ENCODE peak calls at places on chromosomes 12 and 14, in six cellular contexts. One of them, this sample, is unnamed.

GRCh38 chr12:66168410-66168809 is 1.4 kb downstream of the TMBIM4 start:
- DNase-seq in endothelial cell of umbilical vein: no peak
- DNase-seq in left ventricle myocardium inferior: no peak
- DNase-seq in breast epithelium: no peak
- DNase-seq in A549: no peak
- DNase-seq in H1: no peak
- DNase-seq in this sample: no peak

GRCh38 chr12:89899651-89900050 is 191.0 kb upstream of the ATP2B1 start:
- DNase-seq in endothelial cell of umbilical vein: no peak
- DNase-seq in left ventricle myocardium inferior: no peak
- DNase-seq in breast epithelium: no peak
- DNase-seq in A549: no peak
- DNase-seq in H1: no peak
- DNase-seq in this sample: no peak

GRCh38 chr12:2013111-2013510 is 8.9 kb upstream of the DCP1B start:
- DNase-seq in endothelial cell of umbilical vein: no peak
- DNase-seq in left ventricle myocardium inferior: no peak
- DNase-seq in breast epithelium: no peak
- DNase-seq in A549: no peak
- DNase-seq in H1: no peak
- DNase-seq in this sample: no peak

GRCh38 chr14:66508846-66509621 is 1.1 kb downstream of the GPHN start:
- DNase-seq in endothelial cell of umbilical vein: peak; percentile 44
- DNase-seq in left ventricle myocardium inferior: peak; percentile 29
- DNase-seq in breast epithelium: peak; percentile 51
- DNase-seq in A549: peak; percentile 20
- DNase-seq in H1: no peak
- DNase-seq in this sample: peak; percentile 25

GRCh38 chr12:25058619-25059018 is 109.7 kb upstream of the BCAT1 start:
- DNase-seq in endothelial cell of umbilical vein: no peak
- DNase-seq in left ventricle myocardium inferior: no peak
- DNase-seq in breast epithelium: no peak
- DNase-seq in A549: no peak
- DNase-seq in H1: no peak
- DNase-seq in this sample: no peak

GRCh38 chr14:101222362-101223090 is 319.0 kb upstream of the RTL1 start:
- DNase-seq in endothelial cell of umbilical vein: no peak
- DNase-seq in left ventricle myocardium inferior: no peak
- DNase-seq in breast epithelium: no peak
- DNase-seq in A549: no peak
- DNase-seq in H1: no peak
- DNase-seq in this sample: no peak

GRCh38 chr12:50764861-50765324 is 992 bp downstream of the ATF1 start:
- DNase-seq in endothelial cell of umbilical vein: peak; percentile 51
- DNase-seq in left ventricle myocardium inferior: no peak
- DNase-seq in breast epithelium: no peak
- DNase-seq in A549: peak; percentile 58
- DNase-seq in H1: no peak
- DNase-seq in this sample: no peak

GRCh38 chr12:89883630-89884364 is 175.2 kb upstream of the ATP2B1 start:
- DNase-seq in endothelial cell of umbilical vein: peak; percentile 65
- DNase-seq in left ventricle myocardium inferior: no peak
- DNase-seq in breast epithelium: no peak
- DNase-seq in A549: no peak
- DNase-seq in H1: peak; percentile 13
- DNase-seq in this sample: no peak

GRCh38 chr14:82003418-82003817 is 469.8 kb upstream of the SEL1L start:
- DNase-seq in endothelial cell of umbilical vein: no peak
- DNase-seq in left ventricle myocardium inferior: no peak
- DNase-seq in breast epithelium: no peak
- DNase-seq in A549: no peak
- DNase-seq in H1: no peak
- DNase-seq in this sample: no peak

GRCh38 chr12:113154351-113154973 is 4.9 kb downstream of the CFAP73 start:
- DNase-seq in endothelial cell of umbilical vein: peak; percentile 22
- DNase-seq in left ventricle myocardium inferior: no peak
- DNase-seq in breast epithelium: no peak
- DNase-seq in A549: no peak
- DNase-seq in H1: peak; percentile 44
- DNase-seq in this sample: no peak

GRCh38 chr12:2287151-2287550 is 234.4 kb downstream of the CACNA1C start:
- DNase-seq in endothelial cell of umbilical vein: no peak
- DNase-seq in left ventricle myocardium inferior: no peak
- DNase-seq in breast epithelium: no peak
- DNase-seq in A549: no peak
- DNase-seq in H1: no peak
- DNase-seq in this sample: no peak

GRCh38 chr14:49173765-49174373 is 412.3 kb downstream of the RPS29 start:
- DNase-seq in endothelial cell of umbilical vein: peak; percentile 55
- DNase-seq in left ventricle myocardium inferior: no peak
- DNase-seq in breast epithelium: no peak
- DNase-seq in A549: peak; percentile 33
- DNase-seq in H1: peak; percentile 53
- DNase-seq in this sample: peak; percentile 77

GRCh38 chr14:56759633-56760032 is 50.6 kb downstream of the OTX2 start:
- DNase-seq in endothelial cell of umbilical vein: no peak
- DNase-seq in left ventricle myocardium inferior: no peak
- DNase-seq in breast epithelium: no peak
- DNase-seq in A549: no peak
- DNase-seq in H1: no peak
- DNase-seq in this sample: no peak

GRCh38 chr14:101255765-101256125 is 305.6 kb upstream of the DIO3 start:
- DNase-seq in endothelial cell of umbilical vein: no peak
- DNase-seq in left ventricle myocardium inferior: no peak
- DNase-seq in breast epithelium: no peak
- DNase-seq in A549: no peak
- DNase-seq in H1: no peak
- DNase-seq in this sample: no peak

GRCh38 chr14:54348001-54348611 is 48.7 kb upstream of the CDKN3 start:
- DNase-seq in endothelial cell of umbilical vein: peak; percentile 63
- DNase-seq in left ventricle myocardium inferior: no peak
- DNase-seq in breast epithelium: no peak
- DNase-seq in A549: peak; percentile 62
- DNase-seq in H1: no peak
- DNase-seq in this sample: no peak

GRCh38 chr12:74903522-74903921 is 306.1 kb downstream of the KCNC2 start:
- DNase-seq in endothelial cell of umbilical vein: no peak
- DNase-seq in left ventricle myocardium inferior: no peak
- DNase-seq in breast epithelium: no peak
- DNase-seq in A549: no peak
- DNase-seq in H1: peak; percentile 19
- DNase-seq in this sample: no peak
- TF ChIP-seq CTCF in endothelial cell of umbilical vein: no peak
- TF ChIP-seq CTCF in left ventricle myocardium inferior: no peak
- TF ChIP-seq CTCF in breast epithelium: no peak
- TF ChIP-seq CTCF in A549: peak; percentile 19
- TF ChIP-seq CTCF in H1: peak; percentile 77
- TF ChIP-seq CTCF in this sample: peak; percentile 57

GRCh38 chr12:55824726-55825125 is 4.7 kb downstream of the DNAJC14 start:
- DNase-seq in endothelial cell of umbilical vein: no peak
- DNase-seq in left ventricle myocardium inferior: no peak
- DNase-seq in breast epithelium: no peak
- DNase-seq in A549: no peak
- DNase-seq in H1: no peak
- DNase-seq in this sample: no peak
- H3K4me3 ChIP-seq in endothelial cell of umbilical vein: no peak overlapping the region
- H3K4me3 ChIP-seq in left ventricle myocardium inferior: no peak overlapping the region
- H3K4me3 ChIP-seq in breast epithelium: no peak overlapping the region
- H3K4me3 ChIP-seq in A549: no peak overlapping the region
- H3K4me3 ChIP-seq in H1: no peak overlapping the region
- H3K4me3 ChIP-seq in this sample: no peak overlapping the region

GRCh38 chr12:7019043-7019569 is 830 bp upstream of the LPCAT3 start:
- DNase-seq in endothelial cell of umbilical vein: no peak
- DNase-seq in left ventricle myocardium inferior: no peak
- DNase-seq in breast epithelium: no peak
- DNase-seq in A549: no peak
- DNase-seq in H1: no peak
- DNase-seq in this sample: no peak

GRCh38 chr12:7015555-7016370 is 2.5 kb downstream of the LPCAT3 start:
- DNase-seq in endothelial cell of umbilical vein: no peak
- DNase-seq in left ventricle myocardium inferior: no peak
- DNase-seq in breast epithelium: no peak
- DNase-seq in A549: no peak
- DNase-seq in H1: no peak
- DNase-seq in this sample: no peak

GRCh38 chr12:7017870-7018349 is 366 bp downstream of the LPCAT3 start:
- DNase-seq in endothelial cell of umbilical vein: no peak
- DNase-seq in left ventricle myocardium inferior: no peak
- DNase-seq in breast epithelium: peak; percentile 52
- DNase-seq in A549: peak; percentile 43
- DNase-seq in H1: no peak
- DNase-seq in this sample: peak; percentile 4

GRCh38 chr12:7018350-7019042 is at the start of gene LPCAT3:
- DNase-seq in endothelial cell of umbilical vein: peak; percentile 97
- DNase-seq in left ventricle myocardium inferior: peak; percentile 99
- DNase-seq in breast epithelium: peak; percentile 97
- DNase-seq in A549: peak; percentile 94
- DNase-seq in H1: peak; percentile 86
- DNase-seq in this sample: peak; percentile 93

DNA sequence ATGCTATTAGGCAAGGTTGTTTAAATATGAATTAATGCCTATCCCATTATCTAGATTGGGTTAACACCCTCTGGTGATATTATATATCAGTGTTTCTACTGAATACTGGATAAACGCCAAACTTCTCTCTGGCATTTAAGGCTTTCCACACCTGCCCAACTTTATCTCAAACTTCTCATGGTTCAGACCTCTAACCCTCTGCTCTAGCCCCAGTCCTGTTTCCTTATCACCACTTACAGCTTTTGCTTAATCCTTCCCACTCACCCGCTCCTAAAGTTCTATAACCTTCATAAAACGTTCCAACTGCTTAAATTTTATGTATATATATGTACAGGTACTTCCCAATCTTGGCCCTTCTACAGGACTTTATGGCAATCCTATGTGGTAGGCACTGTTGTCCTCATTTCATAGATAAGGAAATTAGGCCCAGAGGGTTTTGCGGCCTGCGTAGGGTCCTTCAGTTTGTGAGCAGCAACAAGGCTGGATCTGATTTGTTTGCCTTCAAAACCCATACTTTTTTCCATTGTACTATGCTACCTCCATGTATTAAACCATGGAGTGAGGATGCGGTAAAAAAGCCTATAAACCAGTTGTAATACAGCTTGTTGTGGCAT is 1.2 kb downstream of the LPCAT3 start:
- DNase-seq in endothelial cell of umbilical vein: no peak
- DNase-seq in left ventricle myocardium inferior: no peak
- DNase-seq in breast epithelium: no peak
- DNase-seq in A549: no peak
- DNase-seq in H1: no peak
- DNase-seq in this sample: no peak
- H3K27ac ChIP-seq in endothelial cell of umbilical vein: no peak overlapping the region
- H3K27ac ChIP-seq in left ventricle myocardium inferior: peak overlapping the region; percentile 92
- H3K27ac ChIP-seq in breast epithelium: peak overlapping the region; percentile 96
- H3K27ac ChIP-seq in A549: peak overlapping the region; percentile 91
- H3K27ac ChIP-seq in H1: no peak overlapping the region
- H3K27ac ChIP-seq in this sample: no peak overlapping the region

GRCh38 chr14:97544581-97544980 is 747.4 kb downstream of the VRK1 start:
- DNase-seq in endothelial cell of umbilical vein: no peak
- DNase-seq in left ventricle myocardium inferior: no peak
- DNase-seq in breast epithelium: no peak
- DNase-seq in A549: no peak
- DNase-seq in H1: no peak
- DNase-seq in this sample: no peak
- TF ChIP-seq CTCF in endothelial cell of umbilical vein: no peak
- TF ChIP-seq CTCF in left ventricle myocardium inferior: no peak
- TF ChIP-seq CTCF in breast epithelium: no peak
- TF ChIP-seq CTCF in A549: no peak
- TF ChIP-seq CTCF in H1: no peak
- TF ChIP-seq CTCF in this sample: no peak

DNA sequence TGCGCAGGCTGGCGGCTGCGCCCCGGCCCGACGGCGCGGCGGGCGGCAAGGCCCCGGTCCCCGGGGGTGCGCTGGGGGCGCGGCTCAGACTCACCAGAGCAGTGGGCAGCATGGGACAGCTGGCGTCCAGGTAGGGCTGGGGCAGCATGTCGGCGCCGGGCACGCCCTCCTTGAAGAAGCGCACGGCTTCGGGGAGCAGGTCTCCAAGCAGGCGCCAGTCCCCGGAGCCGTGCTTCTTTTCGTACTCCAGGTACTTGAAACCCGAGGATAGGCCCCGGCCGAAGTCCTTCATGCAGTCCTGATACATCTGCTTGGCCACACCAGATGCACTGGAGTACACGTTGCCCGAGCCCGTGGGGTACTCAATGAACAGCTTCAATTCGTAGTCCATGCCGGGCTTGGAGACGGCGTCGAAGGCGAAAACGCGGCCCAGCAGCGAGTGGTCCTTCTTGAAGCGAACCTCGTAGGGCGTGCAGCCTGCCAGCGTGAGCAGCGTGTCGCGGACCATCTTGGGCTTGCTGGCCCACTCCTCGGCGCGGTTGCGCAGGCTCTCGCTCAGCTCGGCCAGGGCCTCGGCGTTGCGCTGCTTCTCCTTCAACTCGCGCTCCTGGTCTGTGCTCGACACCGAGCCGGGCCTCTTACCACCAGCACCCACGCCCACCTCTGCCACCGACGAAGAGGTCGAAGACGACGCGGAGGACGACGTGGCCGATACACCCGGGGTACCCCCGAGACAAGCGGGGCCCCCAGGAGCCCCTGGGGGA is 2.2 kb downstream of the IRF2BPL start:
- DNase-seq in endothelial cell of umbilical vein: peak; percentile 61
- DNase-seq in left ventricle myocardium inferior: peak; percentile 49
- DNase-seq in breast epithelium: no peak
- DNase-seq in A549: no peak
- DNase-seq in H1: no peak
- DNase-seq in this sample: no peak
- H3K4me3 ChIP-seq in endothelial cell of umbilical vein: peak overlapping the region; percentile 90
- H3K4me3 ChIP-seq in left ventricle myocardium inferior: peak overlapping the region; percentile 89
- H3K4me3 ChIP-seq in breast epithelium: peak overlapping the region; percentile 94
- H3K4me3 ChIP-seq in A549: peak overlapping the region; percentile 78
- H3K4me3 ChIP-seq in H1: peak overlapping the region; percentile 67
- H3K4me3 ChIP-seq in this sample: peak overlapping the region; percentile 82

This sample was measured in brain microvascular endothelial cell.